ENCODE peak calls at places on chromosomes 5 and 9, in ten cellular contexts. One of them, this sample, is unnamed.

GRCh38 chr5:66661149-66661548 is 65.0 kb downstream of the MAST4 start:
- DNase-seq in thoracic aorta: no peak
- DNase-seq in heart left ventricle: peak; percentile 69
- DNase-seq in PC-3: no peak
- DNase-seq in brain microvascular endothelial cell: peak; percentile 18
- DNase-seq in BE2C: peak; percentile 63
- DNase-seq in fibroblast of the aortic adventitia: peak; percentile 83
- DNase-seq in adrenal gland: peak; percentile 52
- DNase-seq in HL-60: no peak
- DNase-seq in AG04449: no peak
- DNase-seq in this sample: no peak

GRCh38 chr5:170161069-170161468 is 55.4 kb downstream of the FOXI1 start:
- DNase-seq in thoracic aorta: no peak
- DNase-seq in heart left ventricle: no peak
- DNase-seq in PC-3: no peak
- DNase-seq in brain microvascular endothelial cell: no peak
- DNase-seq in BE2C: no peak
- DNase-seq in fibroblast of the aortic adventitia: peak; percentile 10
- DNase-seq in adrenal gland: no peak
- DNase-seq in HL-60: no peak
- DNase-seq in AG04449: no peak
- DNase-seq in this sample: no peak

GRCh38 chr5:15243301-15244020 is 256.5 kb upstream of the FBXL7 start:
- DNase-seq in thoracic aorta: no peak
- DNase-seq in heart left ventricle: no peak
- DNase-seq in PC-3: no peak
- DNase-seq in brain microvascular endothelial cell: no peak
- DNase-seq in BE2C: no peak
- DNase-seq in fibroblast of the aortic adventitia: no peak
- DNase-seq in adrenal gland: no peak
- DNase-seq in HL-60: no peak
- DNase-seq in AG04449: no peak
- DNase-seq in this sample: no peak

GRCh38 chr5:43309657-43310056 is 3.6 kb downstream of the HMGCS1 start:
- DNase-seq in thoracic aorta: no peak
- DNase-seq in heart left ventricle: no peak
- DNase-seq in PC-3: peak; percentile 58
- DNase-seq in brain microvascular endothelial cell: no peak
- DNase-seq in BE2C: no peak
- DNase-seq in fibroblast of the aortic adventitia: peak; percentile 20
- DNase-seq in adrenal gland: no peak
- DNase-seq in HL-60: no peak
- DNase-seq in AG04449: no peak
- DNase-seq in this sample: peak; percentile 48

GRCh38 chr9:21252727-21253547 is 13.1 kb upstream of the IFNA14 start:
- DNase-seq in thoracic aorta: no peak
- DNase-seq in heart left ventricle: peak; percentile 39
- DNase-seq in PC-3: peak; percentile 44
- DNase-seq in brain microvascular endothelial cell: peak; percentile 9
- DNase-seq in BE2C: no peak
- DNase-seq in fibroblast of the aortic adventitia: peak; percentile 31
- DNase-seq in adrenal gland: peak; percentile 32
- DNase-seq in HL-60: peak; percentile 12
- DNase-seq in AG04449: no peak
- DNase-seq in this sample: peak; percentile 10

GRCh38 chr9:93996863-93997262 is 41.7 kb upstream of the BARX1 start:
- DNase-seq in thoracic aorta: no peak
- DNase-seq in heart left ventricle: no peak
- DNase-seq in PC-3: peak; percentile 16
- DNase-seq in brain microvascular endothelial cell: no peak
- DNase-seq in BE2C: no peak
- DNase-seq in fibroblast of the aortic adventitia: no peak
- DNase-seq in adrenal gland: no peak
- DNase-seq in HL-60: no peak
- DNase-seq in AG04449: no peak
- DNase-seq in this sample: no peak

GRCh38 chr9:134562146-134562753 is 79.4 kb upstream of the COL5A1 start:
- DNase-seq in thoracic aorta: no peak
- DNase-seq in heart left ventricle: no peak
- DNase-seq in PC-3: no peak
- DNase-seq in brain microvascular endothelial cell: no peak
- DNase-seq in BE2C: no peak
- DNase-seq in fibroblast of the aortic adventitia: no peak
- DNase-seq in adrenal gland: peak; percentile 2
- DNase-seq in HL-60: no peak
- DNase-seq in AG04449: no peak
- DNase-seq in this sample: no peak

GRCh38 chr9:132036521-132036920 is 43.1 kb downstream of the MED27 start:
- DNase-seq in thoracic aorta: no peak
- DNase-seq in heart left ventricle: no peak
- DNase-seq in PC-3: no peak
- DNase-seq in brain microvascular endothelial cell: no peak
- DNase-seq in BE2C: no peak
- DNase-seq in fibroblast of the aortic adventitia: no peak
- DNase-seq in adrenal gland: no peak
- DNase-seq in HL-60: no peak
- DNase-seq in AG04449: no peak
- DNase-seq in this sample: no peak

GRCh38 chr5:1317921-1318565 is 23.2 kb upstream of the TERT start:
- DNase-seq in thoracic aorta: no peak
- DNase-seq in heart left ventricle: peak; percentile 18
- DNase-seq in PC-3: no peak
- DNase-seq in brain microvascular endothelial cell: no peak
- DNase-seq in BE2C: no peak
- DNase-seq in fibroblast of the aortic adventitia: no peak
- DNase-seq in adrenal gland: no peak
- DNase-seq in HL-60: no peak
- DNase-seq in AG04449: no peak
- DNase-seq in this sample: no peak

GRCh38 chr5:91329273-91329672 is 53.8 kb downstream of the ARRDC3 start:
- DNase-seq in thoracic aorta: no peak
- DNase-seq in heart left ventricle: no peak
- DNase-seq in PC-3: no peak
- DNase-seq in brain microvascular endothelial cell: no peak
- DNase-seq in BE2C: no peak
- DNase-seq in fibroblast of the aortic adventitia: no peak
- DNase-seq in adrenal gland: no peak
- DNase-seq in HL-60: no peak
- DNase-seq in AG04449: no peak
- DNase-seq in this sample: no peak

GRCh38 chr9:126470251-126470993 is 143.3 kb upstream of the LMX1B start:
- DNase-seq in thoracic aorta: no peak
- DNase-seq in heart left ventricle: no peak
- DNase-seq in PC-3: no peak
- DNase-seq in brain microvascular endothelial cell: no peak
- DNase-seq in BE2C: no peak
- DNase-seq in fibroblast of the aortic adventitia: no peak
- DNase-seq in adrenal gland: no peak
- DNase-seq in HL-60: peak; percentile 98
- DNase-seq in AG04449: no peak
- DNase-seq in this sample: no peak

GRCh38 chr9:16806674-16807073 is 63.8 kb downstream of the BNC2 start:
- DNase-seq in thoracic aorta: no peak
- DNase-seq in heart left ventricle: no peak
- DNase-seq in PC-3: no peak
- DNase-seq in brain microvascular endothelial cell: no peak
- DNase-seq in BE2C: no peak
- DNase-seq in fibroblast of the aortic adventitia: no peak
- DNase-seq in adrenal gland: no peak
- DNase-seq in HL-60: no peak
- DNase-seq in AG04449: no peak
- DNase-seq in this sample: no peak

GRCh38 chr9:72872718-72873117 is 80.1 kb downstream of the ALDH1A1 start:
- DNase-seq in thoracic aorta: no peak
- DNase-seq in heart left ventricle: no peak
- DNase-seq in PC-3: no peak
- DNase-seq in brain microvascular endothelial cell: no peak
- DNase-seq in BE2C: no peak
- DNase-seq in fibroblast of the aortic adventitia: no peak
- DNase-seq in adrenal gland: no peak
- DNase-seq in HL-60: no peak
- DNase-seq in AG04449: no peak
- DNase-seq in this sample: no peak

GRCh38 chr9:103183569-103184191 is 188.5 kb downstream of the CYLC2 start:
- DNase-seq in thoracic aorta: no peak
- DNase-seq in heart left ventricle: peak; percentile 24
- DNase-seq in PC-3: peak; percentile 7
- DNase-seq in brain microvascular endothelial cell: no peak
- DNase-seq in BE2C: peak; percentile 88
- DNase-seq in fibroblast of the aortic adventitia: no peak
- DNase-seq in adrenal gland: no peak
- DNase-seq in HL-60: no peak
- DNase-seq in AG04449: no peak
- DNase-seq in this sample: no peak

GRCh38 chr5:107011530-107012115 is 659.1 kb downstream of the EFNA5 start:
- DNase-seq in thoracic aorta: no peak
- DNase-seq in heart left ventricle: no peak
- DNase-seq in PC-3: peak; percentile 0
- DNase-seq in brain microvascular endothelial cell: peak; percentile 14
- DNase-seq in BE2C: peak; percentile 41
- DNase-seq in fibroblast of the aortic adventitia: no peak
- DNase-seq in adrenal gland: no peak
- DNase-seq in HL-60: no peak
- DNase-seq in AG04449: no peak
- DNase-seq in this sample: no peak

GRCh38 chr5:176772271-176773210 is 37.8 kb upstream of the UNC5A start:
- DNase-seq in thoracic aorta: no peak
- DNase-seq in heart left ventricle: no peak
- DNase-seq in PC-3: no peak
- DNase-seq in brain microvascular endothelial cell: no peak
- DNase-seq in BE2C: no peak
- DNase-seq in fibroblast of the aortic adventitia: no peak
- DNase-seq in adrenal gland: no peak
- DNase-seq in HL-60: no peak
- DNase-seq in AG04449: no peak
- DNase-seq in this sample: no peak

GRCh38 chr5:72543365-72543764 is 36.2 kb upstream of the ZNF366 start:
- DNase-seq in thoracic aorta: no peak
- DNase-seq in heart left ventricle: no peak
- DNase-seq in PC-3: no peak
- DNase-seq in brain microvascular endothelial cell: peak; percentile 88
- DNase-seq in BE2C: no peak
- DNase-seq in fibroblast of the aortic adventitia: peak; percentile 34
- DNase-seq in adrenal gland: no peak
- DNase-seq in HL-60: no peak
- DNase-seq in AG04449: peak; percentile 79
- DNase-seq in this sample: no peak

GRCh38 chr5:16886366-16886736 is 49.7 kb downstream of the MYO10 start:
- DNase-seq in thoracic aorta: no peak
- DNase-seq in heart left ventricle: no peak
- DNase-seq in PC-3: no peak
- DNase-seq in brain microvascular endothelial cell: peak; percentile 89
- DNase-seq in BE2C: no peak
- DNase-seq in fibroblast of the aortic adventitia: peak; percentile 97
- DNase-seq in adrenal gland: no peak
- DNase-seq in HL-60: no peak
- DNase-seq in AG04449: peak; percentile 78
- DNase-seq in this sample: no peak

GRCh38 chr5:181164076-181164952 is 16.9 kb downstream of the OR2V2 start:
- DNase-seq in thoracic aorta: no peak
- DNase-seq in heart left ventricle: no peak
- DNase-seq in PC-3: no peak
- DNase-seq in brain microvascular endothelial cell: peak; percentile 72
- DNase-seq in BE2C: no peak
- DNase-seq in fibroblast of the aortic adventitia: peak; percentile 31
- DNase-seq in adrenal gland: no peak
- DNase-seq in HL-60: no peak
- DNase-seq in AG04449: no peak
- DNase-seq in this sample: no peak

DNA sequence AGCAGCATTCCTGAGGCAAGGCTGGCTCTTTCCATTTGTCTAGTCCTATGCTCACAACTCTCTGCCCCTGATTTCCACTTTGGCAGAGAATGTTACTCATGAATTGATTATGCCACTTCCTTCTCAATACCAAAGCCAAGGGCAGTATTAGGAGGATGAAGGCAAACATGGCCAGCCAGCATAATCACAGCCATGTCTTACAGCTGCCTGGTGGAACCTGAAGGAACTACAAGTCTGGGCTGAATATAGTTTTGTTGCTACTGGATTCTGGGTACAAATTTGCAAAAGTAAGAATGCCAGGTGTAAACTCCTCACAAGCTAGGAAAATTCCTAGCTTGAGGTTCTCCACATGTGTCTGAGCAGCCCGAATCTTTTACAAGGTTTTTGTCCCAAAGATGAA is 4.2 kb downstream of the SIL1 start:
- DNase-seq in thoracic aorta: no peak
- DNase-seq in heart left ventricle: no peak
- DNase-seq in PC-3: no peak
- DNase-seq in brain microvascular endothelial cell: no peak
- DNase-seq in BE2C: no peak
- DNase-seq in fibroblast of the aortic adventitia: no peak
- DNase-seq in adrenal gland: peak; percentile 34
- DNase-seq in HL-60: no peak
- DNase-seq in AG04449: no peak
- DNase-seq in this sample: no peak
- TF ChIP-seq CTCF in thoracic aorta: peak; percentile 8
- TF ChIP-seq CTCF in heart left ventricle: no peak
- TF ChIP-seq CTCF in PC-3: peak; percentile 18
- TF ChIP-seq CTCF in brain microvascular endothelial cell: peak; percentile 56
- TF ChIP-seq CTCF in BE2C: peak; percentile 41
- TF ChIP-seq CTCF in fibroblast of the aortic adventitia: peak; percentile 42
- TF ChIP-seq CTCF in adrenal gland: peak; percentile 43
- TF ChIP-seq CTCF in HL-60: no peak
- TF ChIP-seq CTCF in AG04449: no peak
- TF ChIP-seq CTCF in this sample: no peak

GRCh38 chr5:173689713-173690360 is 73.4 kb upstream of the BOD1 start:
- DNase-seq in thoracic aorta: no peak
- DNase-seq in heart left ventricle: peak; percentile 59
- DNase-seq in PC-3: no peak
- DNase-seq in brain microvascular endothelial cell: no peak
- DNase-seq in BE2C: no peak
- DNase-seq in fibroblast of the aortic adventitia: no peak
- DNase-seq in adrenal gland: no peak
- DNase-seq in HL-60: no peak
- DNase-seq in AG04449: no peak
- DNase-seq in this sample: no peak
- H3K4me3 ChIP-seq in thoracic aorta: no peak overlapping the region
- H3K4me3 ChIP-seq in heart left ventricle: no peak overlapping the region
- H3K4me3 ChIP-seq in PC-3: no peak overlapping the region
- H3K4me3 ChIP-seq in brain microvascular endothelial cell: no peak overlapping the region
- H3K4me3 ChIP-seq in BE2C: no peak overlapping the region
- H3K4me3 ChIP-seq in fibroblast of the aortic adventitia: no peak overlapping the region
- H3K4me3 ChIP-seq in adrenal gland: no peak overlapping the region
- H3K4me3 ChIP-seq in HL-60: no peak overlapping the region
- H3K4me3 ChIP-seq in AG04449: no peak overlapping the region
- H3K4me3 ChIP-seq in this sample: no peak overlapping the region

GRCh38 chr9:107274096-107274495 is 9.0 kb upstream of the RAD23B start:
- DNase-seq in thoracic aorta: no peak
- DNase-seq in heart left ventricle: no peak
- DNase-seq in PC-3: no peak
- DNase-seq in brain microvascular endothelial cell: no peak
- DNase-seq in BE2C: no peak
- DNase-seq in fibroblast of the aortic adventitia: no peak
- DNase-seq in adrenal gland: no peak
- DNase-seq in HL-60: no peak
- DNase-seq in AG04449: no peak
- DNase-seq in this sample: no peak
- TF ChIP-seq CTCF in thoracic aorta: peak; percentile 13
- TF ChIP-seq CTCF in heart left ventricle: no peak
- TF ChIP-seq CTCF in PC-3: no peak
- TF ChIP-seq CTCF in brain microvascular endothelial cell: peak; percentile 21
- TF ChIP-seq CTCF in BE2C: no peak
- TF ChIP-seq CTCF in fibroblast of the aortic adventitia: peak; percentile 10
- TF ChIP-seq CTCF in adrenal gland: no peak
- TF ChIP-seq CTCF in HL-60: no peak
- TF ChIP-seq CTCF in AG04449: no peak
- TF ChIP-seq CTCF in this sample: no peak

GRCh38 chr9:120692901-120693573 is 21.2 kb downstream of the MEGF9 start:
- DNase-seq in thoracic aorta: no peak
- DNase-seq in heart left ventricle: no peak
- DNase-seq in PC-3: no peak
- DNase-seq in brain microvascular endothelial cell: no peak
- DNase-seq in BE2C: no peak
- DNase-seq in fibroblast of the aortic adventitia: peak; percentile 74
- DNase-seq in adrenal gland: no peak
- DNase-seq in HL-60: peak; percentile 55
- DNase-seq in AG04449: peak; percentile 56
- DNase-seq in this sample: no peak
- H3K4me3 ChIP-seq in thoracic aorta: no peak overlapping the region
- H3K4me3 ChIP-seq in heart left ventricle: no peak overlapping the region
- H3K4me3 ChIP-seq in PC-3: no peak overlapping the region
- H3K4me3 ChIP-seq in brain microvascular endothelial cell: no peak overlapping the region
- H3K4me3 ChIP-seq in BE2C: no peak overlapping the region
- H3K4me3 ChIP-seq in fibroblast of the aortic adventitia: no peak overlapping the region
- H3K4me3 ChIP-seq in adrenal gland: no peak overlapping the region
- H3K4me3 ChIP-seq in HL-60: no peak overlapping the region
- H3K4me3 ChIP-seq in AG04449: no peak overlapping the region
- H3K4me3 ChIP-seq in this sample: no peak overlapping the region

This sample was measured in LNCaP clone FGC.